ENCODE peak calls at places on chromosomes 7 and 10, in ten cellular contexts. J is epithelial cell of proximal tubule, Z is SK-N-SH, E is NB4, Y is PC-3, H is chondrocyte, A is fibroblast of the aortic adventitia, D is nephron progenitor cell, I is heart right ventricle, P is HCT116. Q is an unnamed sample.

GRCh38 chr7:98875501-98875900 is 2.8 kb upstream of the TRRAP start:
- DNase-seq in J (no peak), Z (no peak), E (no peak), Y (no peak), H (peak; percentile 38), A (no peak), D (no peak), I (no peak), P (no peak), Q (no peak)

GRCh38 chr10:70296406-70296899 is 12.6 kb upstream of the NPFFR1 start:
- DNase-seq in J (no peak), Z (peak; percentile 80), E (peak; percentile 75), Y (peak; percentile 96), H (no peak), A (peak; percentile 95), D (no peak), I (peak; percentile 91), P (peak; percentile 44), Q (no peak)

GRCh38 chr10:24000271-24000813 is 208.6 kb upstream of the KIAA1217 start:
- DNase-seq in J (no peak), Z (no peak), E (no peak), Y (no peak), H (no peak), A (no peak), D (no peak), I (no peak), P (no peak), Q (no peak)

GRCh38 chr7:144468990-144469732 is 65.7 kb upstream of the NOBOX start:
- DNase-seq in J (no peak), Z (no peak), E (no peak), Y (no peak), H (no peak), A (peak; percentile 2), D (no peak), I (no peak), P (no peak), Q (no peak)

GRCh38 chr10:68099736-68100135 is 9.6 kb upstream of the MYPN start:
- DNase-seq in J (no peak), Z (no peak), E (no peak), Y (no peak), H (no peak), A (peak; percentile 32), D (no peak), I (no peak), P (no peak), Q (no peak)

GRCh38 chr7:70380315-70381027 is 751.5 kb upstream of the GALNT17 start:
- DNase-seq in J (no peak), Z (peak; percentile 19), E (no peak), Y (no peak), H (no peak), A (peak; percentile 72), D (no peak), I (peak; percentile 43), P (no peak), Q (no peak)

GRCh38 chr10:26858707-26859034 is 2.1 kb downstream of the ABI1 start:
- DNase-seq in J (no peak), Z (no peak), E (peak; percentile 26), Y (peak; percentile 11), H (no peak), A (peak; percentile 24), D (no peak), I (no peak), P (no peak), Q (no peak)

GRCh38 chr10:48616436-48616835 is 11.6 kb upstream of the ARHGAP22 start:
- DNase-seq in J (no peak), Z (peak; percentile 61), E (no peak), Y (no peak), H (no peak), A (no peak), D (no peak), I (no peak), P (no peak), Q (no peak)

GRCh38 chr10:123537188-123537961 is 128.8 kb upstream of the GPR26 start:
- DNase-seq in J (no peak), Z (no peak), E (no peak), Y (no peak), H (no peak), A (no peak), D (no peak), I (no peak), P (no peak), Q (no peak)

GRCh38 chr10:79412516-79412915 is 32.9 kb downstream of the ZCCHC24 start:
- DNase-seq in J (no peak), Z (no peak), E (no peak), Y (no peak), H (peak; percentile 44), A (no peak), D (no peak), I (no peak), P (no peak), Q (no peak)

GRCh38 chr10:45071043-45071813 is 70.5 kb downstream of the ZNF22 start:
- DNase-seq in J (no peak), Z (no peak), E (no peak), Y (no peak), H (no peak), A (no peak), D (no peak), I (no peak), P (no peak), Q (no peak)

GRCh38 chr10:5434017-5434753 is 21.8 kb downstream of the NET1 start:
- DNase-seq in J (no peak), Z (peak; percentile 47), E (peak; percentile 38), Y (peak; percentile 43), H (no peak), A (peak; percentile 83), D (no peak), I (no peak), P (peak; percentile 37), Q (no peak)

GRCh38 chr7:157657741-157658740 is 321.2 kb downstream of the DNAJB6 start:
- DNase-seq in J (no peak), Z (peak; percentile 45), E (peak; percentile 86), Y (no peak), H (no peak), A (no peak), D (no peak), I (no peak), P (no peak), Q (no peak)

GRCh38 chr10:92873029-92873428 is 24.7 kb downstream of the EXOC6 start:
- DNase-seq in J (no peak), Z (no peak), E (no peak), Y (no peak), H (no peak), A (no peak), D (no peak), I (no peak), P (no peak), Q (no peak)

DNA sequence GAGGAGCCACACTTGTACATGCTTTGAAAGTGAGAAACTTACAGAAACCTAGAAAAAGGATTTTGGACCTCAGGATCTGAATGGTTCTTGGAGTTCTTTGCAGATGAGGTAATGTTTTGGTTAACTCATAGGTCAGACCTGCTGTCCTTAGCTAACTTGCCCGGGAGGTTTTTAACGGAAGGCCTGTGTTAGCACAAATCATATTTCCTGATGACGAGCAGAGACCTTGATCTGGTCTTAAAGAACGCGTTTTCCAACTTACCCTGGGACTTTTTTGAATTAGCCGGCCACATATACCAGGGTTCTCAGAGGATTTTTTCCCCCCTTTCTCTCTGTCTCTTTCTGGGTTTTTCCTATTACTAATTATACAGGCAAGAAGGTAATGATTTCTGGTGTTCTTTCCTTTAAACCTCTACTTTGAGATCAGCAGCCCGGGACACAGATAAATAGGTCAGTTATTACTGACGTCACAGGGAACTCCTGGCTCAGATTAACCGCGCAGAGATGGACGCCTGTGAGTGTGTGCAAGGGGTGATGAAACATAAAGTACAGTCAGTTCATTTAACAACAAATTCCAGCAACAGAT is 101.8 kb upstream of the KLF6 start:
- DNase-seq in J (peak; percentile 99), Z (peak; percentile 50), E (no peak), Y (peak; percentile 51), H (no peak), A (peak; percentile 90), D (no peak), I (peak; percentile 55), P (no peak), Q (no peak)
- TF ChIP-seq CTCF in J (no peak), Z (no peak), E (no peak), Y (no peak), H (no peak), A (no peak), D (no peak), I (no peak), P (no peak), Q (no peak)

DNA sequence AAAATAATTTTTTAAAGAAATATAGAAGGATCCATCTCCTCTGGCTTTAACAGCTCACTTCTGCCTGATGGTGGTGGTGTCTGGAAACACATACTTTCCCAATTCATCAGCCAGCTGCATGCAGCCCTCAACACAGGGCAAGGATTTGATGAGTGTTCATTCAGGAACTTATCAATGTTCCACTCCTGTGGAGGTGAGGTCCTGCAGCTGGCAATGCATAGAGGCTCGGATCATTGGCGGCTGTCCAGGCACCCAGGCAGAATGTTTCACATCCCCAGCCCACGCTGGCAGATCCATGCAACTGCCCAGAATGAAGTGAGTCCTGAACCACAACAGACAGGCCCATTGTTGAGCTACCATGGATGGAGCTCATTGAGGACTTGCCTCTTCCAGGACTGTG is 55.2 kb upstream of the KCNMA1 start:
- DNase-seq in J (no peak), Z (no peak), E (no peak), Y (peak; percentile 60), H (no peak), A (peak; percentile 28), D (no peak), I (no peak), P (no peak), Q (no peak)
- TF ChIP-seq CTCF in J (peak; percentile 15), Z (no peak), E (no peak), Y (no peak), H (peak; percentile 36), A (no peak), D (no peak), I (no peak), P (no peak), Q (no peak)

GRCh38 chr7:4931932-4932331 is 27.1 kb downstream of the MMD2 start:
- DNase-seq in J (no peak), Z (peak; percentile 75), E (peak; percentile 33), Y (peak; percentile 12), H (no peak), A (no peak), D (peak; percentile 57), I (no peak), P (peak; percentile 26), Q (no peak)
- TF ChIP-seq CTCF in J (no peak), Z (no peak), E (no peak), Y (no peak), H (no peak), A (no peak), D (no peak), I (no peak), P (no peak), Q (no peak)

GRCh38 chr7:50981743-50982142 is 199.0 kb upstream of the GRB10 start:
- DNase-seq in J (no peak), Z (no peak), E (peak; percentile 9), Y (no peak), H (no peak), A (no peak), D (no peak), I (no peak), P (no peak), Q (no peak)

GRCh38 chr7:50988465-50988864 is 205.8 kb upstream of the GRB10 start:
- DNase-seq in J (no peak), Z (no peak), E (no peak), Y (no peak), H (no peak), A (no peak), D (no peak), I (no peak), P (no peak), Q (no peak)

GRCh38 chr7:50978633-50979215 is 196.0 kb upstream of the GRB10 start:
- DNase-seq in J (no peak), Z (no peak), E (peak; percentile 20), Y (peak; percentile 55), H (no peak), A (peak; percentile 33), D (no peak), I (no peak), P (no peak), Q (no peak)

GRCh38 chr7:50982626-50983025 is 199.9 kb upstream of the GRB10 start:
- DNase-seq in J (no peak), Z (no peak), E (peak; percentile 22), Y (peak; percentile 35), H (no peak), A (no peak), D (no peak), I (no peak), P (no peak), Q (no peak)
- TF ChIP-seq CTCF in J (peak; percentile 29), Z (peak; percentile 29), E (peak; percentile 33), Y (peak; percentile 41), H (peak; percentile 40), A (no peak), D (no peak), I (no peak), P (no peak), Q (no peak)